ENCODE peak calls at places on chromosomes 12 and 14, in seven cellular contexts. One of them, this sample, is unnamed.
A peak's percentile ranks its signal among the peaks of the same experiment; 100 is the strongest.

GRCh38 chr14:61812347-61813100 is 50.3 kb downstream of the SNAPC1 start:
- DNase-seq in NCI-H1092: no peak
- DNase-seq in bronchial epithelial cell: no peak
- DNase-seq in sigmoid colon: no peak
- DNase-seq in effector CD4-positive, alpha-beta T cell: no peak
- DNase-seq in aorta: peak; percentile 78
- DNase-seq in effector memory CD8-positive, alpha-beta T cell: no peak
- DNase-seq in this sample: no peak

GRCh38 chr12:114480309-114481199 is 74.6 kb upstream of the TBX5 start:
- DNase-seq in effector memory CD8-positive, alpha-beta T cell: no peak
- DNase-seq in NCI-H1092: no peak
- DNase-seq in bronchial epithelial cell: no peak
- DNase-seq in sigmoid colon: no peak
- DNase-seq in aorta: no peak
- DNase-seq in effector CD4-positive, alpha-beta T cell: no peak
- DNase-seq in this sample: no peak

GRCh38 chr14:54106802-54107377 is 150.3 kb upstream of the BMP4 start:
- DNase-seq in effector memory CD8-positive, alpha-beta T cell: no peak
- DNase-seq in sigmoid colon: no peak
- DNase-seq in effector CD4-positive, alpha-beta T cell: no peak
- DNase-seq in bronchial epithelial cell: peak; percentile 4
- DNase-seq in aorta: no peak
- DNase-seq in NCI-H1092: no peak
- DNase-seq in this sample: peak; percentile 68

GRCh38 chr12:67299936-67300335 is 30.8 kb downstream of the CAND1 start:
- DNase-seq in sigmoid colon: no peak
- DNase-seq in aorta: no peak
- DNase-seq in effector CD4-positive, alpha-beta T cell: no peak
- DNase-seq in effector memory CD8-positive, alpha-beta T cell: no peak
- DNase-seq in NCI-H1092: no peak
- DNase-seq in bronchial epithelial cell: no peak
- DNase-seq in this sample: no peak

GRCh38 chr12:118035194-118036041 is 18.9 kb downstream of the RFC5 start:
- DNase-seq in effector memory CD8-positive, alpha-beta T cell: no peak
- DNase-seq in aorta: no peak
- DNase-seq in bronchial epithelial cell: no peak
- DNase-seq in NCI-H1092: peak; percentile 25
- DNase-seq in effector CD4-positive, alpha-beta T cell: no peak
- DNase-seq in sigmoid colon: no peak
- DNase-seq in this sample: no peak

GRCh38 chr14:54623279-54624004 is 56.5 kb downstream of the SAMD4A start:
- DNase-seq in effector CD4-positive, alpha-beta T cell: no peak
- DNase-seq in bronchial epithelial cell: no peak
- DNase-seq in NCI-H1092: no peak
- DNase-seq in sigmoid colon: no peak
- DNase-seq in aorta: no peak
- DNase-seq in effector memory CD8-positive, alpha-beta T cell: no peak
- DNase-seq in this sample: no peak

GRCh38 chr12:122851820-122852219 is 16.6 kb downstream of the HIP1R start:
- DNase-seq in aorta: peak; percentile 87
- DNase-seq in sigmoid colon: peak; percentile 66
- DNase-seq in bronchial epithelial cell: peak; percentile 94
- DNase-seq in effector memory CD8-positive, alpha-beta T cell: no peak
- DNase-seq in NCI-H1092: no peak
- DNase-seq in effector CD4-positive, alpha-beta T cell: no peak
- DNase-seq in this sample: peak; percentile 90

GRCh38 chr12:42213023-42213422 is 25.0 kb downstream of the YAF2 start:
- DNase-seq in effector memory CD8-positive, alpha-beta T cell: no peak
- DNase-seq in sigmoid colon: no peak
- DNase-seq in bronchial epithelial cell: peak; percentile 61
- DNase-seq in NCI-H1092: no peak
- DNase-seq in effector CD4-positive, alpha-beta T cell: no peak
- DNase-seq in aorta: no peak
- DNase-seq in this sample: peak; percentile 64

GRCh38 chr12:64229240-64229639 is 7.1 kb upstream of the KICS2 start:
- DNase-seq in effector memory CD8-positive, alpha-beta T cell: no peak
- DNase-seq in effector CD4-positive, alpha-beta T cell: no peak
- DNase-seq in bronchial epithelial cell: no peak
- DNase-seq in aorta: no peak
- DNase-seq in NCI-H1092: no peak
- DNase-seq in sigmoid colon: no peak
- DNase-seq in this sample: no peak

GRCh38 chr12:94481734-94482133 is 22.1 kb upstream of the CEP83 start:
- DNase-seq in effector CD4-positive, alpha-beta T cell: no peak
- DNase-seq in NCI-H1092: no peak
- DNase-seq in bronchial epithelial cell: no peak
- DNase-seq in sigmoid colon: no peak
- DNase-seq in aorta: no peak
- DNase-seq in effector memory CD8-positive, alpha-beta T cell: no peak
- DNase-seq in this sample: no peak

GRCh38 chr12:104816845-104817503 is 141.1 kb downstream of the SLC41A2 start:
- DNase-seq in sigmoid colon: no peak
- DNase-seq in effector CD4-positive, alpha-beta T cell: no peak
- DNase-seq in NCI-H1092: no peak
- DNase-seq in effector memory CD8-positive, alpha-beta T cell: no peak
- DNase-seq in bronchial epithelial cell: peak; percentile 42
- DNase-seq in aorta: no peak
- DNase-seq in this sample: peak; percentile 32

GRCh38 chr14:52412426-52412825 is 98.3 kb downstream of the PTGER2 start:
- DNase-seq in sigmoid colon: no peak
- DNase-seq in NCI-H1092: no peak
- DNase-seq in bronchial epithelial cell: no peak
- DNase-seq in aorta: no peak
- DNase-seq in effector CD4-positive, alpha-beta T cell: no peak
- DNase-seq in effector memory CD8-positive, alpha-beta T cell: no peak
- DNase-seq in this sample: no peak

GRCh38 chr12:118374909-118375308 is 1.4 kb upstream of the SUDS3 start:
- DNase-seq in bronchial epithelial cell: no peak
- DNase-seq in effector memory CD8-positive, alpha-beta T cell: no peak
- DNase-seq in NCI-H1092: no peak
- DNase-seq in aorta: no peak
- DNase-seq in effector CD4-positive, alpha-beta T cell: no peak
- DNase-seq in sigmoid colon: no peak
- DNase-seq in this sample: no peak

GRCh38 chr12:56922032-56922431 is 12.2 kb downstream of the SDR9C7 start:
- DNase-seq in bronchial epithelial cell: no peak
- DNase-seq in sigmoid colon: no peak
- DNase-seq in NCI-H1092: no peak
- DNase-seq in effector memory CD8-positive, alpha-beta T cell: no peak
- DNase-seq in aorta: no peak
- DNase-seq in effector CD4-positive, alpha-beta T cell: no peak
- DNase-seq in this sample: no peak

GRCh38 chr12:88185988-88186387 is 43.9 kb downstream of the TMTC3 start:
- DNase-seq in aorta: no peak
- DNase-seq in NCI-H1092: no peak
- DNase-seq in sigmoid colon: no peak
- DNase-seq in effector CD4-positive, alpha-beta T cell: no peak
- DNase-seq in bronchial epithelial cell: peak; percentile 88
- DNase-seq in effector memory CD8-positive, alpha-beta T cell: no peak
- DNase-seq in this sample: peak; percentile 85

GRCh38 chr12:54522213-54522612 is 24.7 kb downstream of the NCKAP1L start:
- DNase-seq in effector CD4-positive, alpha-beta T cell: no peak
- DNase-seq in sigmoid colon: no peak
- DNase-seq in effector memory CD8-positive, alpha-beta T cell: no peak
- DNase-seq in bronchial epithelial cell: peak; percentile 92
- DNase-seq in NCI-H1092: no peak
- DNase-seq in aorta: no peak
- DNase-seq in this sample: peak; percentile 49

GRCh38 chr12:1769809-1770494 is 50.4 kb upstream of the LRTM2 start:
- DNase-seq in effector CD4-positive, alpha-beta T cell: no peak
- DNase-seq in effector memory CD8-positive, alpha-beta T cell: no peak
- DNase-seq in NCI-H1092: no peak
- DNase-seq in aorta: no peak
- DNase-seq in sigmoid colon: no peak
- DNase-seq in bronchial epithelial cell: peak; percentile 91
- DNase-seq in this sample: no peak

GRCh38 chr12:121765573-121765972 is 27.9 kb downstream of the RHOF start:
- DNase-seq in aorta: no peak
- DNase-seq in sigmoid colon: no peak
- DNase-seq in effector CD4-positive, alpha-beta T cell: no peak
- DNase-seq in NCI-H1092: no peak
- DNase-seq in bronchial epithelial cell: peak; percentile 60
- DNase-seq in effector memory CD8-positive, alpha-beta T cell: no peak
- DNase-seq in this sample: no peak

GRCh38 chr12:45913631-45914030 is 76.7 kb downstream of the SCAF11 start:
- DNase-seq in effector memory CD8-positive, alpha-beta T cell: no peak
- DNase-seq in aorta: no peak
- DNase-seq in bronchial epithelial cell: no peak
- DNase-seq in NCI-H1092: no peak
- DNase-seq in effector CD4-positive, alpha-beta T cell: no peak
- DNase-seq in sigmoid colon: no peak
- DNase-seq in this sample: no peak

GRCh38 chr14:80212025-80212402 is 710 bp upstream of the DIO2 start:
- DNase-seq in effector CD4-positive, alpha-beta T cell: no peak
- DNase-seq in effector memory CD8-positive, alpha-beta T cell: no peak
- DNase-seq in bronchial epithelial cell: peak; percentile 10
- DNase-seq in NCI-H1092: no peak
- DNase-seq in aorta: no peak
- DNase-seq in sigmoid colon: no peak
- DNase-seq in this sample: no peak

GRCh38 chr12:128316981-128317526 is 50.1 kb downstream of the TMEM132C start:
- DNase-seq in aorta: no peak
- DNase-seq in sigmoid colon: no peak
- DNase-seq in effector memory CD8-positive, alpha-beta T cell: no peak
- DNase-seq in NCI-H1092: no peak
- DNase-seq in bronchial epithelial cell: no peak
- DNase-seq in effector CD4-positive, alpha-beta T cell: no peak
- DNase-seq in this sample: no peak